ENCODE peak calls at places on chromosomes 6 and 20, in four cellular contexts. B is HTR-8/SVneo; J is stimulated activated CD4-positive, alpha-beta T cell treated with anti-CD3 and anti-CD28 coated beads, Interleukin-2, amount 100 ng/mL, for 48 hours; E is iris pigment epithelial cell. P is an unnamed sample.

GRCh38 chr20:44809380-44810060 is 826 bp downstream of the RIMS4 start:
- DNase-seq in J (no peak), E (no peak), B (no peak), P (no peak)

GRCh38 chr6:87375315-87375714 is 30.7 kb downstream of the C6orf163 start:
- DNase-seq in E (no peak), B (no peak), J (no peak), P (no peak)

GRCh38 chr6:36633915-36634314 is 39.8 kb downstream of the SRSF3 start:
- DNase-seq in E (peak; percentile 82), B (no peak), J (no peak), P (no peak)

GRCh38 chr6:32070814-32071466 is 32.7 kb downstream of the CYP21A2 start:
- DNase-seq in J (no peak), B (no peak), E (no peak), P (no peak)

GRCh38 chr6:137819740-137820139 is 47.3 kb upstream of the TNFAIP3 start:
- DNase-seq in B (no peak), E (peak; percentile 29), J (no peak), P (peak; percentile 52)

GRCh38 chr6:24658573-24659511 is 7.9 kb downstream of the TDP2 start:
- DNase-seq in E (peak; percentile 98), J (no peak), B (no peak), P (no peak)

GRCh38 chr6:81773887-81774286 is 21.4 kb upstream of the TENT5A start:
- DNase-seq in E (no peak), B (no peak), J (no peak), P (no peak)

GRCh38 chr6:113405326-113406050 is 451.7 kb upstream of the MARCKS start:
- DNase-seq in B (no peak), J (no peak), E (no peak), P (no peak)

GRCh38 chr6:10968776-10969175 is 75.3 kb downstream of the ELOVL2 start:
- DNase-seq in E (peak; percentile 83), J (no peak), B (no peak), P (no peak)

GRCh38 chr20:32067234-32067821 is 15.3 kb downstream of the HCK start:
- DNase-seq in E (peak; percentile 93), B (peak; percentile 75), J (no peak), P (no peak)

GRCh38 chr20:44691424-44692423 is 23.4 kb upstream of the CCN5 start:
- DNase-seq in J (no peak), E (no peak), B (no peak), P (no peak)

GRCh38 chr6:122657601-122658000 is 47.4 kb downstream of the PKIB start:
- DNase-seq in B (no peak), E (peak; percentile 39), J (no peak), P (no peak)

GRCh38 chr6:140002406-140003022 is 628.1 kb upstream of the CITED2 start:
- DNase-seq in B (no peak), J (no peak), E (no peak), P (no peak)

GRCh38 chr6:170137176-170137891 is 153.5 kb downstream of the DLL1 start:
- DNase-seq in E (no peak), J (no peak), B (no peak), P (no peak)

P was measured in central memory CD8-positive, alpha-beta T cell.